ENCODE peak calls at places on chromosomes 7 and 10, in eight cellular contexts. X, Z, Q, C, I, S, E and V are unnamed samples.

GRCh38 chr7:69739182-69739581 is 140.9 kb downstream of the AUTS2 start:
- DNase-seq in X (peak; percentile 43), Z (no peak), Q (no peak), C (no peak), I (no peak), S (peak; percentile 56), E (peak; percentile 97), V (peak; percentile 58)

GRCh38 chr10:75021851-75022250 is 89.6 kb upstream of the SAMD8 start:
- DNase-seq in X (no peak), Z (no peak), Q (no peak), C (no peak), I (no peak), S (no peak), E (no peak), V (no peak)

GRCh38 chr10:47021850-47022249 is 110.6 kb downstream of the PTPN20 start:
- DNase-seq in X (no peak), Z (no peak), Q (no peak), C (no peak), I (no peak), S (no peak), E (no peak), V (no peak)

GRCh38 chr10:34618611-34619010 is 196.5 kb downstream of the PARD3 start:
- DNase-seq in X (no peak), Z (no peak), Q (no peak), C (no peak), I (no peak), S (no peak), E (no peak), V (no peak)

GRCh38 chr10:100730739-100731602 is 14.4 kb upstream of the PAX2 start:
- DNase-seq in X (peak; percentile 18), Z (no peak), Q (no peak), C (peak; percentile 57), I (no peak), S (peak; percentile 40), E (no peak), V (peak; percentile 75)

GRCh38 chr7:1758417-1758858 is 88.4 kb downstream of the ELFN1 start:
- DNase-seq in X (peak; percentile 37), Z (no peak), Q (peak; percentile 52), C (peak; percentile 80), I (peak; percentile 46), S (peak; percentile 53), E (peak; percentile 22), V (peak; percentile 63)

GRCh38 chr7:27802977-27803376 is 63.0 kb downstream of the TAX1BP1 start:
- DNase-seq in X (no peak), Z (no peak), Q (no peak), C (no peak), I (no peak), S (no peak), E (no peak), V (no peak)

GRCh38 chr7:35752727-35753126 is 48.1 kb upstream of the SEPTIN7 start:
- DNase-seq in X (no peak), Z (no peak), Q (no peak), C (no peak), I (no peak), S (no peak), E (no peak), V (no peak)

GRCh38 chr10:44234471-44234850 is 150.4 kb downstream of the CXCL12 start:
- DNase-seq in X (peak; percentile 25), Z (no peak), Q (no peak), C (no peak), I (no peak), S (no peak), E (no peak), V (no peak)

GRCh38 chr7:86559096-86559495 is 84.6 kb upstream of the GRM3 start:
- DNase-seq in X (no peak), Z (no peak), Q (no peak), C (no peak), I (no peak), S (no peak), E (peak; percentile 0), V (no peak)

GRCh38 chr10:58773942-58774341 is 261.3 kb downstream of the BICC1 start:
- DNase-seq in X (no peak), Z (no peak), Q (no peak), C (no peak), I (no peak), S (no peak), E (no peak), V (no peak)

DNA sequence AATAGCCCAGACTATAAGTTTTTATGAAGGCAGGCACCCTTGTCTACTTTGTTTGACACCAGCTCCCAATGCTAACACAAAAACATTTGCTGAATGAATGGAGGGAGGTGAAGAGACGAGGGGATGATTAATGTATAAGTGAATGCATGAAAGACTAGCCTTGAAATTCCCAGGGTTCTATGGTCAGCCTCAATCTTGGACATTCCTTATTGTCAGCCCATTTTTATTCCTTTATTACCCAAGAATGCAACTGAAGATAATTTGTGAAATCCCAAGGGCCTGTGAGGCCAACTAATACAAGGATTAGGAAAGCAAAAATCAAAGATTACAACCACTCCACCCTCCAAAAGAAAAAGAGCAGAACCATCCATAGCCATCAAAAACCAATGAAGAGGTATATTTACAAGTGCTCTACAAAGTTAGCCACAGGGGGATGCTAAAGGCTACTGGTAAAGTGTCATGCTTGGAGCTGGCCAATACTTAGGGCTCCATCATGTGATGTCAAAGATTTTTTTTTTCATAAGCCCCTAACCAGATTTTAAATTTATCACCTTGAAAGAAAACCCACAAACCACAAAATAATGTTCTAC is 40.0 kb upstream of the ASAH2 start:
- DNase-seq in X (peak; percentile 12), Z (no peak), Q (no peak), C (no peak), I (no peak), S (no peak), E (no peak), V (no peak)
- TF ChIP-seq CTCF in X (peak; percentile 52), Z (peak; percentile 36), Q (peak; percentile 67), C (peak; percentile 43), I (peak; percentile 40), S (no peak), E (peak; percentile 60), V (no peak)

GRCh38 chr7:8220376-8221106 is 41.4 kb downstream of the ICA1 start:
- DNase-seq in X (no peak), Z (no peak), Q (no peak), C (no peak), I (no peak), S (no peak), E (no peak), V (no peak)

GRCh38 chr7:8216291-8216690 is 45.7 kb downstream of the ICA1 start:
- DNase-seq in X (no peak), Z (no peak), Q (no peak), C (no peak), I (no peak), S (no peak), E (no peak), V (no peak)

GRCh38 chr7:8214162-8214897 is 47.6 kb downstream of the ICA1 start:
- DNase-seq in X (peak; percentile 39), Z (no peak), Q (no peak), C (no peak), I (no peak), S (no peak), E (peak; percentile 67), V (no peak)

GRCh38 chr7:8215648-8216047 is 46.3 kb downstream of the ICA1 start:
- DNase-seq in X (no peak), Z (no peak), Q (no peak), C (no peak), I (no peak), S (no peak), E (peak; percentile 8), V (no peak)

GRCh38 chr7:8217200-8218068 is 44.5 kb downstream of the ICA1 start:
- DNase-seq in X (peak; percentile 52), Z (no peak), Q (no peak), C (peak; percentile 28), I (peak; percentile 51), S (peak; percentile 20), E (peak; percentile 42), V (peak; percentile 26)
- TF ChIP-seq CTCF in X (peak; percentile 25), Z (peak; percentile 74), Q (peak; percentile 79), C (peak; percentile 90), I (peak; percentile 74), S (peak; percentile 81), E (peak; percentile 78), V (peak; percentile 86)

DNA sequence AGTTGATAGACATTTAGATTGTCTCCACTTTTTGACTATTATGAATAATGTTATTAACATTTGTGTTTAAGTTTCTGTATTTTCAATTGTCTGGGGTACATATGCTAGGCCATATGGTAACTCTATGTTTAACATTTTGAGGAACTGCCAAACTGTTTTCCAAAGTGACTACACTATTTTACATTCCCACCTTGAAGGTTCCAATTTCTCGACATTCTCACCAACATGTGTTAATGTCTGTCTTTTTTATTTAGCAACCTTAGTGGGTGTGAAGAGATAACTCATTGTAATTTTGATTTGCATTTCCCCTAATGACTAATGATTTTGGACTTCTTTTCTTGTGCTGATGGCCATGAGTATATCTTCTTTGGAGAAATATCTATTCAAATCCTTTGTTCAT is 832.4 kb downstream of the DNAJB9 start:
- DNase-seq in X (no peak), Z (no peak), Q (no peak), C (no peak), I (no peak), S (no peak), E (no peak), V (no peak)
- TF ChIP-seq CTCF in X (no peak), Z (no peak), Q (no peak), C (no peak), I (no peak), S (no peak), E (no peak), V (no peak)

GRCh38 chr10:93069245-93069561 is 4.5 kb upstream of the CYP26A1 start:
- DNase-seq in X (no peak), Z (no peak), Q (no peak), C (no peak), I (no peak), S (no peak), E (no peak), V (no peak)

GRCh38 chr10:93070378-93071176 is 3.1 kb upstream of the CYP26A1 start:
- DNase-seq in X (no peak), Z (no peak), Q (no peak), C (no peak), I (no peak), S (no peak), E (no peak), V (no peak)

GRCh38 chr10:93067443-93068365 is 6.0 kb upstream of the CYP26A1 start:
- DNase-seq in X (no peak), Z (no peak), Q (no peak), C (no peak), I (no peak), S (no peak), E (no peak), V (no peak)

GRCh38 chr10:93066544-93066913 is 5.9 kb downstream of the CYP26C1 start:
- DNase-seq in X (no peak), Z (no peak), Q (no peak), C (peak; percentile 31), I (no peak), S (no peak), E (no peak), V (no peak)

DNA sequence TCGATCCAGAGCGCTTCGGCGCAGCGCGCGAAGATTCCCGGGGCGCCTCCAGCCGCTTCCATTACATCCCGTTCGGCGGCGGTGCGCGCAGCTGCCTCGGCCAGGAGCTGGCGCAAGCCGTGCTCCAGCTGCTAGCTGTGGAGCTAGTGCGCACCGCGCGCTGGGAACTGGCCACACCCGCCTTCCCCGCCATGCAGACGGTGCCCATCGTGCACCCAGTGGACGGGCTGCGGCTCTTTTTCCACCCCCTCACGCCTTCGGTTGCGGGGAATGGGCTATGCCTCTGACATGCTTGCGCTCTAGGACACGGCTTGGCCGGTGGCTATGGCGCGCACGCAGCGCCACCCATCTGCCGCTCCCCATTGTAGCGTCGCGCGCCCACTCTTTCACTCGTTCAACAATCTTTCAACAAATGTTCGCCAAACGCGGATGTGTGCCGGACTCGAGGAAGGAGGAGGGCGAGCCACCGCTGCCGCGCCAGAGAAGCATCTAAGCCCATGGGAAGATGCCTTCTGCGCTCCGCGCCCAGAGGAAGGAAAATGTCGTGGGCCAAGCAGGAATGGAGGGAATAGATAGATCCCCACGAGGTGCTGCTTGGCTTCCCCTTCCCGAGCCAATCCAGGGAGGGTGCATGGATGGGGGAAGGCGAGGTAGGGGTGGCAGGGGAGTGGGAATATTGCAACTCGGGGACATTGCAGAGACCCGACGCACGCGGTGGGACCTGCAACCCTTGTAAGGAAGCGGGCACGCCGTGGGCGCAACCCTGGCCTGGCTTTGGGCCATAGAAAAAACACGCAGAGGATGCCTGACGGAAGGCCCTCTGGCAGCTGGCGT is 5.1 kb upstream of the CYP26A1 start:
- DNase-seq in X (peak; percentile 70), Z (no peak), Q (no peak), C (peak; percentile 71), I (no peak), S (no peak), E (peak; percentile 48), V (peak; percentile 38)
- TF ChIP-seq CTCF in X (no peak), Z (no peak), Q (no peak), C (peak; percentile 18), I (no peak), S (no peak), E (peak; percentile 15), V (no peak)